ENCODE peak calls at places on chromosome 9, in nine cellular contexts. F, J, N, W, Z, E, V, G and R are unnamed samples.

GRCh38 chr9:115913666-115914065 is 239.9 kb upstream of the PAPPA start:
- DNase-seq in F (no peak), J (no peak), N (no peak), W (peak), Z (peak), E (peak), V (no peak), G (peak), R (peak)

GRCh38 chr9:107390319-107390718 is 99.2 kb downstream of the KLF4 start:
- DNase-seq in F (no peak), J (no peak), N (no peak), W (no peak), Z (no peak), E (no peak), V (no peak), G (no peak), R (no peak)

GRCh38 chr9:71250626-71251025 is 129.2 kb upstream of the TRPM3 start:
- DNase-seq in F (no peak), J (no peak), N (no peak), W (no peak), Z (no peak), E (no peak), V (no peak), G (no peak), R (no peak)

GRCh38 chr9:135248111-135248510 is 160.6 kb downstream of the OLFM1 start:
- DNase-seq in F (no peak), J (no peak), N (no peak), W (no peak), Z (no peak), E (no peak), V (no peak), G (no peak), R (no peak)

GRCh38 chr9:101397746-101398334 is 578 bp downstream of the MRPL50 start:
- DNase-seq in F (no peak), J (no peak), N (peak), W (peak), Z (no peak), E (no peak), V (no peak), G (no peak), R (no peak)

GRCh38 chr9:73805853-73806458 is 654.3 kb downstream of the ANXA1 start:
- DNase-seq in F (no peak), J (no peak), N (no peak), W (peak), Z (no peak), E (no peak), V (no peak), G (no peak), R (no peak)

GRCh38 chr9:1969160-1969559 is 46.0 kb upstream of the SMARCA2 start:
- DNase-seq in F (no peak), J (no peak), N (no peak), W (no peak), Z (no peak), E (no peak), V (no peak), G (no peak), R (no peak)

GRCh38 chr9:84154320-84154719 is 173.7 kb downstream of the RMI1 start:
- DNase-seq in F (no peak), J (no peak), N (no peak), W (peak), Z (peak), E (no peak), V (no peak), G (peak), R (peak)

GRCh38 chr9:121674952-121675351 is 23.5 kb downstream of the DAB2IP start:
- DNase-seq in F (no peak), J (no peak), N (no peak), W (peak), Z (no peak), E (peak), V (no peak), G (peak), R (no peak)

GRCh38 chr9:109269839-109270238 is 51.0 kb downstream of the EPB41L4B start:
- DNase-seq in F (no peak), J (no peak), N (no peak), W (no peak), Z (no peak), E (no peak), V (no peak), G (no peak), R (no peak)

GRCh38 chr9:91889161-91889560 is 60.9 kb downstream of the ROR2 start:
- DNase-seq in F (no peak), J (no peak), N (no peak), W (no peak), Z (no peak), E (no peak), V (no peak), G (no peak), R (no peak)

GRCh38 chr9:34991833-34992375 is 2.4 kb downstream of the DNAJB5 start:
- DNase-seq in F (peak), J (peak), N (no peak), W (peak), Z (peak), E (no peak), V (peak), G (peak), R (no peak)
- TF ChIP-seq CTCF in F (no peak), J (peak), N (no peak), W (peak), Z (no peak), E (peak), V (peak), G (peak), R (peak)

GRCh38 chr9:126403451-126403850 is 76.8 kb downstream of the MVB12B start:
- DNase-seq in F (no peak), J (no peak), N (no peak), W (no peak), Z (no peak), E (no peak), V (no peak), G (no peak), R (no peak)

GRCh38 chr9:126406075-126406675 is 79.5 kb downstream of the MVB12B start:
- DNase-seq in F (no peak), J (no peak), N (no peak), W (no peak), Z (no peak), E (no peak), V (no peak), G (no peak), R (peak)

GRCh38 chr9:126410229-126410628 is 83.6 kb downstream of the MVB12B start:
- DNase-seq in F (no peak), J (no peak), N (no peak), W (no peak), Z (no peak), E (no peak), V (no peak), G (no peak), R (no peak)

GRCh38 chr9:126404459-126404858 is 77.8 kb downstream of the MVB12B start:
- DNase-seq in F (no peak), J (no peak), N (no peak), W (no peak), Z (no peak), E (no peak), V (no peak), G (no peak), R (no peak)

DNA sequence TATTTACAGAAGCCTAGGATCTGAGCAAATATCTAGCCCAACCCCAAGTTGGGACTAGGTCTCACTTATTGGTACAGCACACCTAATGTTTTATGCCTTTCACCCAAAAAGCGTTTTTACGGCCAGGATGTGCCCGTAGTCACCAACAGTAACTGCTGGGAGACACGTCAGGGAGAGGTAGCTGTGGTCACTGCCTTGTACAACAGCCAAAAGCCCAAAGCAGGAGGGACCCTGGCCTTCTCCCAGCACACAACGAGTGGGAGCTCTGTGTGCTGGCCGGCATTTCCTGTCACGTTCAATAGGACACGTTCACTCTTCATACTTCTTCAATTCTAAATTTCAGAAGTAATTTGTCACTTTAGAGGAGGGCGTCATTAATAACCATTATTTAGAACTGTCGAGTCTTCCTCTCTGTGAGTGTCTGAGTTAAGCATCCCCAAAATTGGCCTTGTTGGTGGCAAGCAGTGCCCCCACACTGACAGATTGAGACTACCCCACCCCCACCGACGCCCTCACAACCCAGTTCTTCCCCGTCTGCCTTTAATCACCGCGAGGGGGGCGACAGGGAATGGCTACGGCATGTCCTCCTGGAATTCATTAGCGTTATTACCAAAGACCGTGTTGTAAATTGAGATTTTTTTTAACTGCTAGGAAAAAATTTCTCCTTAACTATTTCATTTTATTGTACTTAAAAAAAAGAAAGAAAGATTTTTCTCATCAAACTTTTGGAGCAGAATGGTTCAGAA is 80.7 kb downstream of the MVB12B start:
- DNase-seq in F (no peak), J (no peak), N (no peak), W (no peak), Z (peak), E (no peak), V (no peak), G (peak), R (no peak)
- H3K4me3 ChIP-seq in F (no peak), J (no peak), N (no peak), W (no peak), Z (no peak), E (no peak), V (no peak), G (no peak), R (no peak)

GRCh38 chr9:36637491-36638270 is 65.0 kb downstream of the MELK start:
- DNase-seq in F (no peak), J (no peak), N (no peak), W (peak), Z (peak), E (peak), V (no peak), G (no peak), R (peak)

GRCh38 chr9:36632892-36633291 is 60.2 kb downstream of the MELK start:
- DNase-seq in F (peak), J (no peak), N (no peak), W (peak), Z (peak), E (peak), V (no peak), G (peak), R (peak)
- TF ChIP-seq CTCF in F (peak), J (no peak), N (peak), W (peak), Z (peak), E (peak), V (peak), G (peak), R (peak)

DNA sequence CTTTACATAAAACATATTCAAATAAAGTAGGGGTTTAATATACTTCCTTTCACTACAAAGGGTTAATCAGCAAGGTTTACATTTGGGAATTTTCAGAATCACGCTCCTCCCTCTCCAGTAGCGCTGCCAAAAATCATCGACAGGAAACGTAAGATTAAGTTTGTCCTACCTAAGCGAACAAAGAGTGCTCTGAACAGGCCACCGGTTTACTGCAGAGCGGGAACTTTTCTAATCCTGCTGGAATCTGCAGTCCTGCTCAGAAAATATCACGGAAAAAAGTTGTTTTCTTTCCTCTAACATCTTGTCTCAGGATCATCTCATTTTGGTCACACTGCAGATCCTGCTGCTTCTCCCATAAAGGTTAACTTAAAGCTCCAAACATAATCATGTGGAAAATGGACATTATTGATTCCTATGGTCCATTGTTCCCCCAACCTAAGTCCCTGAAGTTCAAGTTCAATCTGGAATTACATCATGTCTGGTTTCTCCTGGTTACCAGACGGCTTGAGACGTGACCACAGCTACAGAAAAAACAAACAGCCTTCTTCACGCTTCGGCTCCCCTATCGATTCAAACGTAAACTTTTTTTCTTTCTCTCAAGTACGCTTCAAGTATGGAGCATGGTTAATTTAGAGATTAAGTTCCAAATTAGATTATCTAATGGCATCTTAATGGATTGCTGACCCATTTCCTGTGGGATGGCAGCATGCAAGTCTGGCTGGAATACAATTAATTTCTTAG is 217.6 kb downstream of the NFIB start:
- DNase-seq in F (peak), J (no peak), N (peak), W (peak), Z (peak), E (peak), V (no peak), G (peak), R (peak)
- H3K4me3 ChIP-seq in F (peak), J (no peak), N (no peak), W (peak), Z (no peak), E (peak), V (peak), G (peak), R (peak)

DNA sequence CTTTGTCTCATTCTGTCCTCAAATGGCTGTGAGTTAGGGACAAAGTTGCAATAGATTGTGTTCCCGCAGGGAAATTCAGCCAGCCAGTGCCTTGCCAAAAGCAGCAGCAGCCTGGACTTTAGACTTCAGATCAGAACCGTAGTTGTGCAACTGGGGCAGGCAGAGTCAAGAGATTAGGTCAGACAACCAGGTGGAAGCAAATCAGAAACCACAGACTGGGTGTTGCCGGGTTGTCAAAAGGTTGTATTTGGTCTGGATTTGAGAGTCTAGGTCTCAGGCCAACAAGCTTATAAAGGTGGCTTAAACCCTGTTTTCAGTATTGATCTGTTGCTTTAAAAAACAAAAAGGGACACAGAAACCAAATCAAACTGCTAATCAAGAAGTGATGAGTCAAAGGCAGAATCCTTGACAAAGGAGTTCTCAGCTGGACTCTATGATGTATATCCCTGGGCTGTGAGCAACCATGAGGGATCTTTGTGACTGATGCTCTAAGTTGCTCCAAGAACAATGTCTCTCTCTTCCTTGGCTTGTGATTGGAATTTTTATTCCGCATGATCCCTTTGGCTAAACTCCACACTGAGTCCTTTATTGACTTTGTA is 21.0 kb downstream of the RFK start:
- DNase-seq in F (peak), J (peak), N (peak), W (peak), Z (peak), E (peak), V (peak), G (peak), R (peak)
- TF ChIP-seq CTCF in F (no peak), J (no peak), N (peak), W (no peak), Z (no peak), E (no peak), V (no peak), G (no peak), R (no peak)